ENCODE peak calls at places on chromosome 12, in five cellular contexts. U, W, F, H and S are unnamed samples.

GRCh38 chr12:108905725-108906124 is 25.8 kb downstream of the DAO start:
- DNase-seq in W (no peak), U (no peak), H (no peak), F (no peak), S (no peak)

GRCh38 chr12:11307143-11307542 is 3.1 kb downstream of the PRB4 start:
- DNase-seq in H (no peak), U (no peak), W (no peak), F (no peak), S (no peak)

GRCh38 chr12:43969882-43970281 is 134.0 kb downstream of the TMEM117 start:
- DNase-seq in F (no peak), U (no peak), W (no peak), H (no peak), S (no peak)

GRCh38 chr12:118125743-118126118 is 10.2 kb upstream of the PEBP1 start:
- DNase-seq in U (no peak), H (no peak), W (no peak), F (no peak), S (no peak)

GRCh38 chr12:49863946-49864816 is 21.3 kb upstream of the BCDIN3D start:
- DNase-seq in U (no peak), F (no peak), W (no peak), H (no peak), S (no peak)

GRCh38 chr12:1093166-1093751 is 102.2 kb downstream of the ERC1 start:
- DNase-seq in H (peak), F (no peak), U (no peak), W (no peak), S (no peak)

GRCh38 chr12:55806982-55807381 is 10.5 kb downstream of the SARNP start:
- DNase-seq in U (no peak), H (no peak), F (no peak), W (no peak), S (no peak)

GRCh38 chr12:52122904-52123303 is 43.4 kb downstream of the SMIM41 start:
- DNase-seq in U (no peak), F (no peak), H (peak), W (no peak), S (no peak)

GRCh38 chr12:90246673-90247072 is 538.0 kb upstream of the ATP2B1 start:
- DNase-seq in U (no peak), H (no peak), F (no peak), W (no peak), S (no peak)

GRCh38 chr12:109192358-109192757 is 76.0 kb downstream of the ACACB start:
- DNase-seq in H (peak), W (no peak), F (no peak), U (no peak), S (no peak)

GRCh38 chr12:19369691-19370148 is 69.6 kb upstream of the AEBP2 start:
- DNase-seq in W (no peak), H (no peak), U (no peak), F (no peak), S (no peak)

GRCh38 chr12:40158592-40159111 is 52.8 kb upstream of the SLC2A13 start:
- DNase-seq in U (no peak), W (no peak), H (no peak), F (no peak), S (peak)

GRCh38 chr12:11513288-11513687 is 117.9 kb upstream of the PRB2 start:
- DNase-seq in W (no peak), H (peak), F (no peak), U (no peak), S (no peak)

DNA sequence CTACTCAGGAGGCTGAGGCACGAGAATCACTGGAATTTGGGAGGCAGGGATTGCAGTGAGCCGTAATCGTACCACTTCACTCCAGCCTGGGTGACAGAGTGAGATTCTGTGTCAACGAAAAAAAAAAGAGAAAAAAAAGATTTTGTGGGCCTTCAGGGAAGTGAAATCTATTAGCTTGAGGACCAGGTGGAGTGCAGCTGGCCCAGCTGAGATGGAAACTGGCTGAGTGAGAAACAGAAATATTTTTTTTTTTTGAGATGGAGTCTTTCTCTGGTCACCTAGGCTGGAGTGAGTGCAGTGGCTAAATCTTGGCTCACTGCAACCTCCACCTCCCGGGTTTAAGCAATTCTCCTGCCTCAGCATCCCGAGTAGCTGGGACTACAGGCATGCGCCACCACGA is 2.3 kb upstream of the CLEC4C start:
- DNase-seq in F (no peak), W (no peak), H (no peak), U (no peak), S (no peak)
- H3K27ac ChIP-seq in F (no peak), W (no peak), H (no peak), U (no peak), S (no peak)

GRCh38 chr12:5222729-5223128 is 179.1 kb downstream of the KCNA5 start:
- DNase-seq in W (no peak), H (no peak), F (no peak), U (no peak), S (no peak)

GRCh38 chr12:5217936-5218335 is 174.3 kb downstream of the KCNA5 start:
- DNase-seq in F (no peak), H (no peak), U (no peak), W (no peak), S (no peak)

GRCh38 chr12:5226581-5226980 is 182.9 kb downstream of the KCNA5 start:
- DNase-seq in U (no peak), W (no peak), H (no peak), F (no peak), S (no peak)

GRCh38 chr12:5220835-5221234 is 177.2 kb downstream of the KCNA5 start:
- DNase-seq in F (no peak), H (no peak), U (no peak), W (no peak), S (no peak)

DNA sequence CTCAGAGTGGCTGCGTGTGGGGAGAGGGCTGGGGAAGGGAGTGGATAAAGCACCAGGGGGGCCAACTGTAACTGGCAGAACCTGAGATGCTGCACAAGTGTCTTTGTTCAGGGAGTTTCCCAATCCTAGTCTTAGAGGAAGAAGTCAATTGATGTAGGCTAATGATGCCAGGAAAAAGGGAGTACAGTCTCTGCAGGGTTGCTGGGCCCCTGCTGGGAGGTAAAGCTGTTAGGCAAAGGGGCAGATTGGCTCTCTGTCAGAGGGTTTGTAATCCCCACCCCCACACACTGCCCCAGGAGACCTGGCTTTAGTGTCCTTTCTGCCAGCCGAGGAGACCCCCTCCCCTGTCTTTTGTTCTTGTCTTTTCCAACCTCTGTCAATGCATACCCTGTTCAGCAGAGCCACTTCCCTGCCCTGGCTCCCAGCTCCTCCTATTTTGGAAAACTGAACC is 178.4 kb downstream of the KCNA5 start:
- DNase-seq in W (no peak), U (no peak), F (no peak), H (no peak), S (no peak)
- H3K27ac ChIP-seq in W (no peak), U (no peak), F (no peak), H (no peak), S (no peak)

DNA sequence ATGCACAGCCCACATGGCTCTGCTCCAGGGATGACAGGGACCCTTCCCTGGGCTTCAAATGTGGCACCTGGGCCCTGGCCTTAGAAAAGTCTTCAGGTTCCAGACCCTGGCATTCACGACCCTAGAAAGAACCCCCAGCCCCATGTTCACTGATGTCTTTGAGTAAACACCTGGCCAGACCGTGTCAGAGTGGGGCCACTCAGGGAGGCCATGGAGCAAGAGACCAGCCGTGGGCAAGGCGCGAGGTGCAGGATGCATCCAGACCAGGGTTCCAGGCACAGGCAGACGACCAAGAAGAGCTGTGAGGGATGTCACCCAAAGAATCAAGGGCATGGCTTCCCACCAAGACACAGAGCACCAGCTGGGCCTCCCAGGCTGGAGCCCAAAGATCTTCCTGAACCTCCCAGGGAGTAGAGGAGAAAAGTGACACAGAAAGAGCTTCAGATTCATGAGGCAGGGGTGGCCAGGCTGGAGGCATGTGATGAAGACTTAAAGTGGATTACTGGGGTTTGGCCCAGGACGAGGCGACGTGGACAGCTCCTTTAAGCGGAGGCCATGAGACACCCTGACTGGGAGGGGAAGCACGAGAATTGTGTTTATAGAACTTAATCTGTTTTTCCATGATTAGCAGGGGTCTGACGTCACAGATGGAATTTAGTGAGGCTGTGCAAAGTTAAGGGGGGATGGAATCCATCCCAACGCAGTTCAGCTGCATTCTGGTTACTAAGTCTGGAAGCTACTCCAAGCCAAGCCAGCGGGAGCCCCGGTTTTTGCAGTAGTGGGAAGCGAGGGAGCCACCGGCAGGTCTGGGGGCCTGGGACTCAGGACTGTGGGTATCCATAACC is 61.6 kb downstream of the ARL6IP4 start:
- DNase-seq in U (no peak), F (no peak), H (no peak), W (no peak), S (peak)
- H3K27ac ChIP-seq in U (no peak), F (no peak), H (no peak), W (no peak), S (peak)

GRCh38 chr12:70637286-70637685 is at the start of gene PTPRB:
- DNase-seq in W (no peak), F (no peak), H (no peak), U (no peak), S (no peak)
- H3K27ac ChIP-seq in W (no peak), F (no peak), H (no peak), U (no peak), S (peak)

DNA sequence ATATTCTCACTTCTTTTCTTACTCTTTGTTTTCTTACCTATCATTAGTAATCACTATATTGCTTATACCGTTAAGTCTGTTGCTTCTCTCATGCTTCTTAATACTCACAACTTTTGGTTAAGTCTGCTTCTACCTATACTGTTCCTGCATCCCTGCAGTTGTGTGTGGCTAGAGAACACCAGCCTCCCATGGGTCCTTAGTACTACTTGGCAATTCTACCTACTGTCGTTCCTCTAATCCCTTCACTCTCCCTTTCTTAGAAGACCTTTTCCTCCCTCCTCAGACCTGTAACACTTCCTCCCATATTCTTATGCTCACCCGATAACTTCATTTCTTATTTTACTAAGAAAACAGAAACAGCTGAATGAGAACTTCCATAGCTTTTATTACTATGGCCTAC is 29.3 kb downstream of the CNOT2 start:
- DNase-seq in U (no peak), W (no peak), H (no peak), F (no peak), S (no peak)
- H3K27ac ChIP-seq in U (no peak), W (no peak), H (no peak), F (no peak), S (no peak)

GRCh38 chr12:9699898-9700605 is 30.5 kb downstream of the CLEC2D start:
- DNase-seq in H (no peak), U (no peak), W (no peak), F (no peak), S (no peak)

GRCh38 chr12:9701380-9702154 is 31.3 kb downstream of the CLECL1 start:
- DNase-seq in W (no peak), H (no peak), F (peak), U (peak), S (no peak)

GRCh38 chr12:9700606-9700956 is 31.1 kb downstream of the CLEC2D start:
- DNase-seq in H (no peak), W (no peak), F (no peak), U (no peak), S (no peak)

GRCh38 chr12:9699269-9699897 is 29.9 kb downstream of the CLEC2D start:
- DNase-seq in W (no peak), F (no peak), U (no peak), H (no peak), S (no peak)

GRCh38 chr12:9702239-9702638 is 30.7 kb downstream of the CLECL1 start:
- DNase-seq in U (peak), W (peak), F (peak), H (no peak), S (peak)
- H3K27ac ChIP-seq in U (peak), W (peak), F (peak), H (no peak), S (no peak)

GRCh38 chr12:113604666-113605065 is 133.0 kb upstream of the LHX5 start:
- DNase-seq in U (no peak), H (no peak), F (no peak), W (no peak), S (no peak)
- H3K27ac ChIP-seq in U (no peak), H (no peak), F (no peak), W (no peak), S (no peak)

GRCh38 chr12:45235087-45236025 is 19.5 kb downstream of the ANO6 start:
- DNase-seq in H (peak), U (no peak), F (no peak), W (no peak), S (no peak)
- H3K27ac ChIP-seq in H (peak), U (peak), F (no peak), W (no peak), S (peak)